ENCODE peak calls at places on chromosomes 16 and 17, in nine cellular contexts. N is cardiac muscle cell, Y is right lobe of liver, V is colonic mucosa, B is pancreas, D is hepatocyte, A is heart right ventricle, O is stomach, L is thoracic aorta. E is an unnamed sample.

GRCh38 chr16:10168258-10168657 is 14.0 kb downstream of the GRIN2A start:
- DNase-seq in N (no peak), Y (no peak), V (no peak), B (no peak), D (no peak), A (no peak), O (no peak), L (no peak), E (no peak)

GRCh38 chr16:17850626-17851265 is 380.0 kb upstream of the XYLT1 start:
- DNase-seq in N (no peak), Y (no peak), V (no peak), B (no peak), D (no peak), A (no peak), O (no peak), L (no peak), E (no peak)

GRCh38 chr16:72066747-72067146 is 3.7 kb downstream of the HPR start:
- DNase-seq in N (peak; percentile 72), Y (no peak), V (no peak), B (no peak), D (peak; percentile 54), A (no peak), O (no peak), L (no peak), E (peak; percentile 36)

GRCh38 chr17:2179615-2180295 is 123.8 kb downstream of the SMG6 start:
- DNase-seq in N (no peak), Y (peak; percentile 62), V (peak; percentile 78), B (peak; percentile 51), D (peak; percentile 89), A (peak; percentile 60), O (peak; percentile 71), L (peak; percentile 60), E (no peak)

GRCh38 chr17:36617773-36618172 is 16.4 kb downstream of the MRM1 start:
- DNase-seq in N (no peak), Y (no peak), V (no peak), B (no peak), D (no peak), A (no peak), O (no peak), L (no peak), E (no peak)

GRCh38 chr17:77738666-77739531 is 219.6 kb upstream of the TNRC6C start:
- DNase-seq in N (no peak), Y (no peak), V (peak; percentile 17), B (no peak), D (no peak), A (peak; percentile 43), O (peak; percentile 22), L (no peak), E (no peak)

GRCh38 chr16:76123966-76124365 is 153.2 kb upstream of the CNTNAP4 start:
- DNase-seq in N (no peak), Y (no peak), V (no peak), B (no peak), D (no peak), A (no peak), O (no peak), L (no peak), E (no peak)

GRCh38 chr16:79098897-79099296 is 501.6 kb downstream of the MAF start:
- DNase-seq in N (no peak), Y (no peak), V (no peak), B (no peak), D (no peak), A (no peak), O (no peak), L (no peak), E (no peak)

GRCh38 chr16:58048494-58048893 is 22.9 kb downstream of the MMP15 start:
- DNase-seq in N (no peak), Y (no peak), V (no peak), B (no peak), D (no peak), A (no peak), O (no peak), L (no peak), E (no peak)

GRCh38 chr16:58046054-58046881 is 20.7 kb downstream of the MMP15 start:
- DNase-seq in N (no peak), Y (no peak), V (no peak), B (no peak), D (no peak), A (no peak), O (no peak), L (no peak), E (no peak)

GRCh38 chr16:58048914-58049696 is 23.6 kb downstream of the MMP15 start:
- DNase-seq in N (no peak), Y (no peak), V (no peak), B (no peak), D (no peak), A (no peak), O (no peak), L (no peak), E (no peak)

GRCh38 chr16:58046936-58047335 is 21.4 kb downstream of the MMP15 start:
- DNase-seq in N (no peak), Y (no peak), V (peak; percentile 35), B (no peak), D (no peak), A (no peak), O (no peak), L (no peak), E (no peak)

DNA sequence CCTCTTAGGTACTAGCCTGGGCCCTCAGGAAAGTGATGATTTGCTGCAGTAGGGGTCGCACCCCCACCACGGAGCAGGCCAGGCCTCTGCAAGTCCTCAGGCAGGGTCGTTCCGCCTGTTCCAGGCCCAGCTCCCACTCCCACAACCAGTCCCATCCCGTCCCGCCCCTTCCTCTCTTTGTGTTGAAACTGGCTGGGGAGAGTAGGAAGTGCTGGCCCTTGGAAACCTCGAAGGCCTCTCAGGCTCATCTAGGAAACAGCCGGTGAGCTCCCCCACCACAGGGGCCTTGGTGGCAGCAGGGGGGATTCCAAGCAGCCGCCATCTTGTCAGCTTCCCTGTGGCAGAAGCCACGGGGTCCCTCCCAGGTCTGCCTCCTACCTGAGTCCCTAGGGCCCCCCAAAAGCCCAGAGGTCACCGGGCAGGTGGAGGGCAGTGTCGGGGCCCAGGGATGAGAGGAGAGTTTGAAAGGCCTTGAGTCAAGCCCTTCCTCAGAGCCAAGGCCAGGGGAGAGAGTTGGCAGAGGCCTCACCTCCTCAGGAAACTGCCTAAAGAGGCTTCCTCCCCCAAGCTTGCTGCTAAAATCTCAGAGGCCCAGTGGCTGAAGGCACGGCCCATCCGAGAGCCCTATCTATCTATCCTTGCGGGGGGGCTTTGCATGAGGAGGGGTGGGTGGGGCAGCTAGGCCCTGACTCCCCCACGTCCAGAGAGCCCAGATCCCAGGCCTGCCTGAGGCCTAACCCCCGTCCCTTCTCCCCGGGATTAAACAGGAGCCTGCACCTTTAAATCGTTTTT is 22.2 kb downstream of the MMP15 start:
- DNase-seq in N (no peak), Y (no peak), V (no peak), B (no peak), D (no peak), A (no peak), O (no peak), L (no peak), E (no peak)
- TF ChIP-seq CTCF in N (no peak), Y (no peak), V (no peak), B (no peak), D (no peak), A (peak; percentile 21), O (no peak), L (no peak), E (no peak)

DNA sequence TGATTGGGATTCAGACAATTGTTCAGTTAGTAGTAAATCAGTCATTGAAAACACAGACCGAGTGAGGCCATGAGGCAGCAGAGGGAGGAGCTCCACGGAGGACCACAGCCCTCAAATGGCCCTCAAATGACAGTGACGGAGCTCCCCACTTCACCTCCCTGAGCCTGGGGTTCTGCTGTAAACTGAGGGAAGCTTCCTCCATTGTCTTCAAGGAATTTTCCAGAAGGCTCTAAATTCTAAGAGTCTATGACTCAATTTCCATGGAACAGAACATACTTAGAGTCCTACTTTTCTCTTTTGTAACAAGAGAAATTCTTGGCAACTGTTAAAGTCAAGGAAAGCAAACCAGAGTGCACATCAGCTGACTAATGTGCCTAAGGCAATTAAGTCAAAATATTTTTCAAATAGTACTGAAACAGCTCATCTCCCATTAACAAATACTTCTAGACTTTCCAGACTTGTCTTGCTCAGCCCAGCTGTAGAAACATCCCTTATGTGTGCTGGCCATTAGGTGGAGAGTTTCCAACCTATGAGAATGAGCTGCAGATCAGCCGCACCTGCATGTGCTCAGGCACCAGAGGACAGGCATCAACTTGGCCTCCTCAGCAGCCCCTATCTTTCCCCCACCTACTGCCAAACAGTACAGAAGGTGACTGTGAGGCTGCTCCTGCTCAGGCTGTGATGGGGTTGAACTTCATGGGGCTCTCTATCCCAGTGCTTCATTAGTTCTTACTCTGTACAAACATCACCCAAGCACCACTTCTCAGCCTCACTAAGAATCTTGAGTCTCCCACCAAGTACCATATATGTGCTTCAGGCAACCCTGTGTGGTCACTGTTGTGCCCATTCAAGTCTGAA is 32.3 kb downstream of the TEX2 start:
- DNase-seq in N (no peak), Y (no peak), V (no peak), B (no peak), D (peak; percentile 51), A (no peak), O (no peak), L (no peak), E (peak; percentile 85)
- H3K27ac ChIP-seq in N (no peak overlapping the region), Y (no peak overlapping the region), V (no peak overlapping the region), B (peak overlapping the region; percentile 19), D (peak overlapping the region; percentile 78), A (peak overlapping the region; percentile 35), O (peak overlapping the region; percentile 74), L (peak overlapping the region; percentile 84), E (peak overlapping the region; percentile 100)

GRCh38 chr16:49837673-49838360 is 18.1 kb downstream of the ZNF423 start:
- DNase-seq in N (peak; percentile 34), Y (no peak), V (no peak), B (no peak), D (no peak), A (peak; percentile 23), O (no peak), L (no peak), E (no peak)

GRCh38 chr16:49836668-49837067 is 19.2 kb downstream of the ZNF423 start:
- DNase-seq in N (no peak), Y (no peak), V (no peak), B (no peak), D (no peak), A (no peak), O (no peak), L (no peak), E (no peak)

GRCh38 chr16:49839462-49839825 is 16.5 kb downstream of the ZNF423 start:
- DNase-seq in N (no peak), Y (no peak), V (no peak), B (no peak), D (no peak), A (no peak), O (no peak), L (no peak), E (no peak)

GRCh38 chr16:49838639-49839461 is 17.1 kb downstream of the ZNF423 start:
- DNase-seq in N (no peak), Y (no peak), V (no peak), B (no peak), D (peak; percentile 48), A (peak; percentile 27), O (no peak), L (no peak), E (no peak)

GRCh38 chr16:49838361-49838638 is 17.6 kb downstream of the ZNF423 start:
- DNase-seq in N (no peak), Y (no peak), V (no peak), B (no peak), D (no peak), A (peak; percentile 17), O (no peak), L (no peak), E (no peak)
- TF ChIP-seq CTCF in N (no peak), Y (no peak), V (no peak), B (no peak), D (no peak), A (no peak), O (no peak), L (no peak), E (no peak)

DNA sequence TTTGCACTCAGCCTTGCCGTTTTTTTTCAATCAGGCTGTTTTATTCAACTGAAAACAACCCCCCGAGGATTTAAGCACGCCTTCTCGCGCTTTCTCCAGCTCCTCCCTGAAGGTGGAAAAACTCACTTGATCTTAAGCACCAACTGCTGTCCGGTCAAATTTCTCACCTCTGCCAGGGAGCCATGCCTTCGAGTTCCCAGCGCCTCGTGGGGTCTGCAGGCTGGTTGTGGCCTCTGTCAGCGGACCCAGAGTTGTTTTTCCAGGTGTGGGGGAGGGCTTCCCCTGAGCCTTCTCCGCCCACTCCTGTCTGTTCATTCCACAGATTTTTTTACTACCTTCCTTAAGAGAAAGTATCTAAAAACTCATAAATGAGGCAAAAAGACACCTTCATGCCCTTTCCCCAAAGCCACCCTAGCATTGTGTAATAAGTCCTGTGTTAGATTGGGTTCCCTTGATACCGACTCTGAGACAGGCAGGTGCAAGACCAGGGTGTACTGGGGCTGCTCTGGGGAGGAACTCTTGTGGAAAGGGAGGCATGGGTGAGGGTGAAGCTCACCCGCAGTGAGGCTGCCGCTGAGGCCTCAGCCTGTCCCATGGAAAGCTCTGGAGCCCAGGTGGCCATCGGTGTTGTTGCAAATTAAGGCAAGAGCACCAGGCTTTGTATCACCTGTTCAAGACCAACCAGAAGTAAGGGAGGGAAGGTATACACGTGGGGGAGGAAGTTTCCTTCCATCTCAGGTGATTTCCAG is 101.6 kb downstream of the AXIN2 start:
- DNase-seq in N (no peak), Y (no peak), V (no peak), B (no peak), D (no peak), A (no peak), O (no peak), L (no peak), E (no peak)
- H3K27ac ChIP-seq in N (no peak overlapping the region), Y (no peak overlapping the region), V (no peak overlapping the region), B (no peak overlapping the region), D (no peak overlapping the region), A (no peak overlapping the region), O (no peak overlapping the region), L (no peak overlapping the region), E (no peak overlapping the region)